ENCODE peak calls at places on chromosome 1, in nine cellular contexts. One of them, this sample, is unnamed.

GRCh38 chr1:23562138-23562819 is 3.0 kb upstream of the ID3 start:
- DNase-seq in GM23338: peak
- DNase-seq in ovary: peak
- DNase-seq in IMR-90: peak
- DNase-seq in AG09309: peak
- DNase-seq in fibroblast of mammary gland: peak
- DNase-seq in CD4-positive, alpha-beta T cell: no peak
- DNase-seq in prostate gland: peak
- DNase-seq in WTC11: peak
- DNase-seq in this sample: peak

GRCh38 chr1:201614262-201615015 is 75.5 kb downstream of the NAV1 start:
- DNase-seq in GM23338: peak
- DNase-seq in ovary: peak
- DNase-seq in IMR-90: peak
- DNase-seq in AG09309: no peak
- DNase-seq in fibroblast of mammary gland: no peak
- DNase-seq in CD4-positive, alpha-beta T cell: no peak
- DNase-seq in prostate gland: no peak
- DNase-seq in WTC11: peak
- DNase-seq in this sample: no peak

GRCh38 chr1:158002630-158003408 is 9.4 kb downstream of the KIRREL1 start:
- DNase-seq in GM23338: peak
- DNase-seq in ovary: no peak
- DNase-seq in IMR-90: peak
- DNase-seq in AG09309: no peak
- DNase-seq in fibroblast of mammary gland: no peak
- DNase-seq in CD4-positive, alpha-beta T cell: no peak
- DNase-seq in prostate gland: no peak
- DNase-seq in WTC11: peak
- DNase-seq in this sample: no peak

GRCh38 chr1:180639871-180640270 is 8.0 kb downstream of the XPR1 start:
- DNase-seq in GM23338: no peak
- DNase-seq in ovary: no peak
- DNase-seq in IMR-90: no peak
- DNase-seq in AG09309: no peak
- DNase-seq in fibroblast of mammary gland: no peak
- DNase-seq in CD4-positive, alpha-beta T cell: no peak
- DNase-seq in prostate gland: no peak
- DNase-seq in WTC11: no peak
- DNase-seq in this sample: no peak

GRCh38 chr1:54117815-54118563 is 34.8 kb downstream of the CDCP2 start:
- DNase-seq in GM23338: no peak
- DNase-seq in ovary: no peak
- DNase-seq in IMR-90: peak
- DNase-seq in AG09309: no peak
- DNase-seq in fibroblast of mammary gland: peak
- DNase-seq in CD4-positive, alpha-beta T cell: no peak
- DNase-seq in prostate gland: no peak
- DNase-seq in WTC11: no peak
- DNase-seq in this sample: no peak

GRCh38 chr1:37410815-37411214 is 63.6 kb upstream of the ZC3H12A start:
- DNase-seq in GM23338: peak
- DNase-seq in ovary: no peak
- DNase-seq in IMR-90: peak
- DNase-seq in AG09309: no peak
- DNase-seq in fibroblast of mammary gland: peak
- DNase-seq in CD4-positive, alpha-beta T cell: no peak
- DNase-seq in prostate gland: no peak
- DNase-seq in WTC11: peak
- DNase-seq in this sample: no peak

GRCh38 chr1:18062180-18062579 is 45.4 kb upstream of the IGSF21 start:
- DNase-seq in GM23338: peak
- DNase-seq in ovary: no peak
- DNase-seq in IMR-90: no peak
- DNase-seq in AG09309: no peak
- DNase-seq in fibroblast of mammary gland: no peak
- DNase-seq in CD4-positive, alpha-beta T cell: no peak
- DNase-seq in prostate gland: no peak
- DNase-seq in WTC11: peak
- DNase-seq in this sample: no peak

GRCh38 chr1:226443439-226443838 is 35.5 kb upstream of the PARP1 start:
- DNase-seq in GM23338: no peak
- DNase-seq in ovary: no peak
- DNase-seq in IMR-90: peak
- DNase-seq in AG09309: peak
- DNase-seq in fibroblast of mammary gland: peak
- DNase-seq in CD4-positive, alpha-beta T cell: no peak
- DNase-seq in prostate gland: no peak
- DNase-seq in WTC11: no peak
- DNase-seq in this sample: no peak

GRCh38 chr1:31807273-31808048 is 8.4 kb downstream of the SPOCD1 start:
- DNase-seq in GM23338: no peak
- DNase-seq in ovary: no peak
- DNase-seq in IMR-90: no peak
- DNase-seq in AG09309: no peak
- DNase-seq in fibroblast of mammary gland: no peak
- DNase-seq in CD4-positive, alpha-beta T cell: no peak
- DNase-seq in prostate gland: no peak
- DNase-seq in WTC11: no peak
- DNase-seq in this sample: no peak

GRCh38 chr1:227777646-227778045 is 37.8 kb upstream of the PRSS38 start:
- DNase-seq in GM23338: no peak
- DNase-seq in ovary: peak
- DNase-seq in IMR-90: no peak
- DNase-seq in AG09309: no peak
- DNase-seq in fibroblast of mammary gland: no peak
- DNase-seq in CD4-positive, alpha-beta T cell: no peak
- DNase-seq in prostate gland: no peak
- DNase-seq in WTC11: no peak
- DNase-seq in this sample: no peak

GRCh38 chr1:227778401-227778947 is 37.0 kb upstream of the PRSS38 start:
- DNase-seq in GM23338: no peak
- DNase-seq in ovary: peak
- DNase-seq in IMR-90: peak
- DNase-seq in AG09309: no peak
- DNase-seq in fibroblast of mammary gland: peak
- DNase-seq in CD4-positive, alpha-beta T cell: no peak
- DNase-seq in prostate gland: no peak
- DNase-seq in WTC11: no peak
- DNase-seq in this sample: no peak

GRCh38 chr1:227775841-227776240 is 39.6 kb upstream of the PRSS38 start:
- DNase-seq in GM23338: no peak
- DNase-seq in ovary: peak
- DNase-seq in IMR-90: no peak
- DNase-seq in AG09309: no peak
- DNase-seq in fibroblast of mammary gland: no peak
- DNase-seq in CD4-positive, alpha-beta T cell: no peak
- DNase-seq in prostate gland: no peak
- DNase-seq in WTC11: no peak
- DNase-seq in this sample: no peak

GRCh38 chr1:227776277-227776676 is 39.2 kb upstream of the PRSS38 start:
- DNase-seq in GM23338: no peak
- DNase-seq in ovary: peak
- DNase-seq in IMR-90: peak
- DNase-seq in AG09309: no peak
- DNase-seq in fibroblast of mammary gland: peak
- DNase-seq in CD4-positive, alpha-beta T cell: no peak
- DNase-seq in prostate gland: no peak
- DNase-seq in WTC11: no peak
- DNase-seq in this sample: no peak

GRCh38 chr1:227777156-227777555 is 38.3 kb upstream of the PRSS38 start:
- DNase-seq in GM23338: no peak
- DNase-seq in ovary: peak
- DNase-seq in IMR-90: no peak
- DNase-seq in AG09309: no peak
- DNase-seq in fibroblast of mammary gland: no peak
- DNase-seq in CD4-positive, alpha-beta T cell: no peak
- DNase-seq in prostate gland: no peak
- DNase-seq in WTC11: no peak
- DNase-seq in this sample: peak
- TF ChIP-seq CTCF in GM23338: no peak
- TF ChIP-seq CTCF in ovary: no peak
- TF ChIP-seq CTCF in IMR-90: no peak
- TF ChIP-seq CTCF in AG09309: no peak
- TF ChIP-seq CTCF in fibroblast of mammary gland: no peak
- TF ChIP-seq CTCF in CD4-positive, alpha-beta T cell: no peak
- TF ChIP-seq CTCF in prostate gland: no peak
- TF ChIP-seq CTCF in WTC11: no peak
- TF ChIP-seq CTCF in this sample: no peak

GRCh38 chr1:236140705-236141446 is 1.5 kb upstream of the GPR137B start:
- DNase-seq in GM23338: peak
- DNase-seq in ovary: no peak
- DNase-seq in IMR-90: peak
- DNase-seq in AG09309: no peak
- DNase-seq in fibroblast of mammary gland: no peak
- DNase-seq in CD4-positive, alpha-beta T cell: no peak
- DNase-seq in prostate gland: no peak
- DNase-seq in WTC11: no peak
- DNase-seq in this sample: no peak

GRCh38 chr1:236141447-236142357 is 637 bp upstream of the GPR137B start:
- DNase-seq in GM23338: peak
- DNase-seq in ovary: peak
- DNase-seq in IMR-90: peak
- DNase-seq in AG09309: peak
- DNase-seq in fibroblast of mammary gland: peak
- DNase-seq in CD4-positive, alpha-beta T cell: no peak
- DNase-seq in prostate gland: no peak
- DNase-seq in WTC11: peak
- DNase-seq in this sample: no peak

GRCh38 chr1:236139495-236139894 is 2.8 kb upstream of the GPR137B start:
- DNase-seq in GM23338: no peak
- DNase-seq in ovary: no peak
- DNase-seq in IMR-90: no peak
- DNase-seq in AG09309: no peak
- DNase-seq in fibroblast of mammary gland: no peak
- DNase-seq in CD4-positive, alpha-beta T cell: no peak
- DNase-seq in prostate gland: no peak
- DNase-seq in WTC11: no peak
- DNase-seq in this sample: no peak

GRCh38 chr1:236133802-236134201 is 8.5 kb upstream of the GPR137B start:
- DNase-seq in GM23338: no peak
- DNase-seq in ovary: no peak
- DNase-seq in IMR-90: no peak
- DNase-seq in AG09309: no peak
- DNase-seq in fibroblast of mammary gland: no peak
- DNase-seq in CD4-positive, alpha-beta T cell: no peak
- DNase-seq in prostate gland: no peak
- DNase-seq in WTC11: no peak
- DNase-seq in this sample: no peak

GRCh38 chr1:236137285-236137852 is 5.0 kb upstream of the GPR137B start:
- DNase-seq in GM23338: peak
- DNase-seq in ovary: no peak
- DNase-seq in IMR-90: no peak
- DNase-seq in AG09309: no peak
- DNase-seq in fibroblast of mammary gland: no peak
- DNase-seq in CD4-positive, alpha-beta T cell: no peak
- DNase-seq in prostate gland: no peak
- DNase-seq in WTC11: no peak
- DNase-seq in this sample: no peak
- TF ChIP-seq CTCF in GM23338: peak
- TF ChIP-seq CTCF in ovary: no peak
- TF ChIP-seq CTCF in IMR-90: no peak
- TF ChIP-seq CTCF in AG09309: no peak
- TF ChIP-seq CTCF in fibroblast of mammary gland: peak
- TF ChIP-seq CTCF in CD4-positive, alpha-beta T cell: no peak
- TF ChIP-seq CTCF in prostate gland: no peak
- TF ChIP-seq CTCF in WTC11: no peak
- TF ChIP-seq CTCF in this sample: peak

GRCh38 chr1:76186617-76187016 is 112.1 kb downstream of the ST6GALNAC3 start:
- DNase-seq in GM23338: no peak
- DNase-seq in ovary: no peak
- DNase-seq in IMR-90: no peak
- DNase-seq in AG09309: no peak
- DNase-seq in fibroblast of mammary gland: no peak
- DNase-seq in CD4-positive, alpha-beta T cell: no peak
- DNase-seq in prostate gland: no peak
- DNase-seq in WTC11: no peak
- DNase-seq in this sample: no peak

GRCh38 chr1:76185207-76185606 is 110.7 kb downstream of the ST6GALNAC3 start:
- DNase-seq in GM23338: no peak
- DNase-seq in ovary: no peak
- DNase-seq in IMR-90: no peak
- DNase-seq in AG09309: no peak
- DNase-seq in fibroblast of mammary gland: no peak
- DNase-seq in CD4-positive, alpha-beta T cell: no peak
- DNase-seq in prostate gland: no peak
- DNase-seq in WTC11: no peak
- DNase-seq in this sample: no peak

GRCh38 chr1:76191561-76191960 is 117.0 kb downstream of the ST6GALNAC3 start:
- DNase-seq in GM23338: no peak
- DNase-seq in ovary: no peak
- DNase-seq in IMR-90: no peak
- DNase-seq in AG09309: no peak
- DNase-seq in fibroblast of mammary gland: no peak
- DNase-seq in CD4-positive, alpha-beta T cell: no peak
- DNase-seq in prostate gland: no peak
- DNase-seq in WTC11: no peak
- DNase-seq in this sample: no peak

GRCh38 chr1:76187436-76187835 is 112.9 kb downstream of the ST6GALNAC3 start:
- DNase-seq in GM23338: no peak
- DNase-seq in ovary: no peak
- DNase-seq in IMR-90: no peak
- DNase-seq in AG09309: no peak
- DNase-seq in fibroblast of mammary gland: no peak
- DNase-seq in CD4-positive, alpha-beta T cell: no peak
- DNase-seq in prostate gland: no peak
- DNase-seq in WTC11: no peak
- DNase-seq in this sample: no peak

DNA sequence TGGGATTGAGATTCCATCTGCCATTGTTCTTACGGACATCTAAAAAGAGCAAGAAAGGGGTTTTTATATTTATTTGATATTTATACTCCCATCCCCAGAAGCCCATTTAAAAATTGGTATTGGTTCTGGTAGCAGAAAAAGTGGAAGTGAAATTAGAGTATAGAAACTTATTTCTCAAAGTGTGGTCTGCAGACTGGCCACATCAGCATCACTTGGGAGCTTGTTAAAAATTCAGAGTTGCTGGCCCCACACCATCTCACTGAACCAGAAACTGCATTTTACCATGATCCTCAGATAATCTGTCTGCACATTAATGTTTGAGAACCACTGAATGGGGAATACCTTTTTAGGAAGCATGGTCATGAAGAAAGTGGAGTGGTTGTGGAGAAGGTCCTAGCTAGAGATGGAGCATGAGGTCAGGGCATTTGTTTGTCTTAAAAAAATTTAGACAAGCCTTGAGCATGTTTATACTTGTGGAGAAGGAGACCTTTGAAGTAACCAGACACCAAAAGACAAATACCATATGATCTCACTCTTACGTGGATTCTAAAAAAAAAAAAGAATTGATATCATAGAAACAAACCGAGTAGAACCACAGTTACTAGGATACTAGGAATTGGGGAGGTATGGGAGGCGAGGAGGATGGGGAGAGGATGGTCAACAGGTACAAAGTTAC is 116.3 kb downstream of the ST6GALNAC3 start:
- DNase-seq in GM23338: no peak
- DNase-seq in ovary: no peak
- DNase-seq in IMR-90: no peak
- DNase-seq in AG09309: no peak
- DNase-seq in fibroblast of mammary gland: no peak
- DNase-seq in CD4-positive, alpha-beta T cell: no peak
- DNase-seq in prostate gland: no peak
- DNase-seq in WTC11: no peak
- DNase-seq in this sample: no peak
- TF ChIP-seq CTCF in GM23338: no peak
- TF ChIP-seq CTCF in ovary: no peak
- TF ChIP-seq CTCF in IMR-90: no peak
- TF ChIP-seq CTCF in AG09309: no peak
- TF ChIP-seq CTCF in fibroblast of mammary gland: no peak
- TF ChIP-seq CTCF in CD4-positive, alpha-beta T cell: no peak
- TF ChIP-seq CTCF in prostate gland: no peak
- TF ChIP-seq CTCF in WTC11: no peak
- TF ChIP-seq CTCF in this sample: no peak

GRCh38 chr1:189510827-189511226 is 966.8 kb downstream of the BRINP3 start:
- DNase-seq in GM23338: no peak
- DNase-seq in ovary: no peak
- DNase-seq in IMR-90: no peak
- DNase-seq in AG09309: no peak
- DNase-seq in fibroblast of mammary gland: no peak
- DNase-seq in CD4-positive, alpha-beta T cell: no peak
- DNase-seq in prostate gland: no peak
- DNase-seq in WTC11: no peak
- DNase-seq in this sample: no peak
- TF ChIP-seq CTCF in GM23338: no peak
- TF ChIP-seq CTCF in ovary: no peak
- TF ChIP-seq CTCF in IMR-90: no peak
- TF ChIP-seq CTCF in AG09309: no peak
- TF ChIP-seq CTCF in fibroblast of mammary gland: no peak
- TF ChIP-seq CTCF in CD4-positive, alpha-beta T cell: no peak
- TF ChIP-seq CTCF in prostate gland: no peak
- TF ChIP-seq CTCF in WTC11: no peak
- TF ChIP-seq CTCF in this sample: no peak